ENCODE peak calls at places on chromosomes 12 and 14, in seven cellular contexts. D is RWPE1, O is suprapubic skin, P is lower lobe of right lung, J is A549, C is mesenchymal stem cell, G is thoracic aorta. X is an unnamed sample.

GRCh38 chr12:116718578-116719454 is 19.1 kb downstream of the SPRING1 start:
- DNase-seq in J (no peak), C (no peak), P (no peak), O (no peak), D (no peak), G (no peak), X (peak)

GRCh38 chr12:125038976-125039625 is 26.1 kb upstream of the AACS start:
- DNase-seq in G (no peak), C (no peak), D (no peak), P (no peak), J (no peak), O (no peak), X (no peak)

GRCh38 chr14:69662636-69663321 is 51.4 kb downstream of the SUSD6 start:
- DNase-seq in P (no peak), G (no peak), D (no peak), C (no peak), O (no peak), J (no peak), X (no peak)

GRCh38 chr12:116484807-116485206 is 74.4 kb upstream of the MAP1LC3B2 start:
- DNase-seq in J (no peak), D (no peak), G (no peak), P (no peak), O (no peak), C (no peak), X (no peak)

GRCh38 chr12:2796187-2796663 is 1.5 kb downstream of the FKBP4 start:
- DNase-seq in C (peak), J (peak), O (no peak), D (peak), P (no peak), G (no peak), X (peak)

GRCh38 chr12:88996389-88996788 is 355.9 kb downstream of the DUSP6 start:
- DNase-seq in G (no peak), O (no peak), C (no peak), J (no peak), D (no peak), P (no peak), X (no peak)

GRCh38 chr12:79844693-79845092 is 90.2 kb downstream of the PPP1R12A start:
- DNase-seq in O (no peak), D (peak), G (no peak), P (no peak), C (peak), J (peak), X (no peak)

GRCh38 chr12:60947533-60947932 is 1312.7 kb upstream of the USP15 start:
- DNase-seq in G (no peak), D (no peak), J (no peak), O (no peak), P (no peak), C (no peak), X (no peak)

GRCh38 chr14:23864252-23864651 is 89.3 kb upstream of the DHRS4 start:
- DNase-seq in O (no peak), P (no peak), C (no peak), G (no peak), J (no peak), D (no peak), X (no peak)

GRCh38 chr12:112153900-112154234 is 28.5 kb downstream of the TRAFD1 start:
- DNase-seq in G (no peak), O (no peak), C (no peak), D (no peak), P (no peak), J (no peak), X (no peak)
- H3K27ac ChIP-seq in G (no peak), O (no peak), C (no peak), D (no peak), P (no peak), J (no peak), X (no peak)

DNA sequence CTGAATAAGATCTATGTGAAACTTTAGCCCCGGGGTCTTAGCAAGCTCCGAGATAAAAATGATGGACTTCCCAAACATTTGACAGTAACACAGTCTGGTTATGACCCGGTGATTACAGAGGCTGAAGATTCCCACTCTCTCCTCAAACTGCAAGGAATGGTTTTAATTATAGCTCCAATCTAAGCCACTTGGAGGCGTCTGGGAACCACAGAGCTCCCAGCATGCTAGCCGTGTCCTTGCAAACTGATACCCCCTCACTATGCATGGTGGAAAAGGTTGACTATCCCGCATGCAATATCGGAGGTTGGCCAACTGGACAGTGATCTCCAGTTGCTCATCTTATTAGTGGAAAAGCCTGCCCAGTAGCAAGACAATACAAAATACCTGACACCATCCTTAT is 76.5 kb upstream of the GRIN2B start:
- DNase-seq in O (no peak), P (no peak), G (no peak), D (no peak), C (no peak), J (no peak), X (no peak)
- H3K27ac ChIP-seq in O (no peak), P (no peak), G (no peak), D (no peak), C (no peak), J (no peak), X (no peak)

DNA sequence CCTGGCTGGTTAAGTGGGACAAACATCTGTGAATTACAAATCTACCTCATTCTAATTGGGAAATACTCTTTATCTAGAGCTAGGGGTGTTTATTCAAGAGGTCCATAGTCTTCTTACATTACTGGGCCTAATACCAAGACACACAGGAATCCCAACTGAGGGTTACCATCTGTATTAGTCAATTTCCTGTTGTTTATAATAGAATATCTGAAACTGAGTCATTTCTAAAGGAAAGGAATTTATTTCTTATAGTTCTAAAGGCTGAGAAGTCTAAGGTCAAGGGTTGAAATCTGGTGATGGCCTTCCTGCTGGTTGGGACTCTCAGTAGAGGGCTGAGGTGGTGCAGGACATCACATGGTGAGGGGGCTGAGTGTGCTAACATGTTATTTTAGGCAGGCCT is 36.0 kb downstream of the RTRAF start:
- DNase-seq in J (no peak), G (no peak), O (no peak), C (peak), D (peak), P (no peak), X (no peak)
- H3K27ac ChIP-seq in J (no peak), G (peak), O (no peak), C (no peak), D (no peak), P (no peak), X (peak)

DNA sequence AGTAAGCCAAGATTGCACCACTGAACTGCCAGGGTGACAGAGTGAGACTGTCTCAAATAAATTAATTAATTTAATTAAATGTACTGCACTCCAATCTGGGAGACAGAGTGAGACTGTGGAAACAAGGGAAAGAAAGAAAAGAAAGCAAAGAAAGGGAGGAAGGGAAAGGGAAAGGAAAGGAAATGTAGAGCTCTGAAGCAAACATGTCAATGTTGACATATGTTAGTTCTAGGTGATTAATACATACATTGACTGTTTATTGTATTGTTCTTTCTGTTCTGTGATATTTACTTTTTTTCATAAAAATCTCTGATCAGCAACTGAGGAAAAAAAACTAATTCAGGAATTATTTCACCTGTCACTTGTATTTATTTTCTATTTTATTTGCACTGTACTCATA is 99.5 kb downstream of the DENND5B start:
- DNase-seq in O (no peak), G (no peak), J (no peak), P (no peak), D (no peak), C (no peak), X (no peak)
- H3K27ac ChIP-seq in O (no peak), G (peak), J (peak), P (no peak), D (peak), C (no peak), X (peak)

GRCh38 chr14:100421756-100422470 is 98.8 kb downstream of the SLC25A47 start:
- DNase-seq in P (no peak), C (no peak), O (no peak), G (no peak), D (no peak), J (no peak), X (no peak)
- H3K27ac ChIP-seq in P (no peak), C (no peak), O (no peak), G (no peak), D (no peak), J (peak), X (no peak)

GRCh38 chr12:47079365-47079893 is at the start of gene PCED1B:
- DNase-seq in J (peak), O (peak), D (peak), G (no peak), C (peak), P (peak), X (peak)

GRCh38 chr12:47078733-47079364 is 572 bp upstream of the PCED1B start:
- DNase-seq in J (peak), P (peak), C (peak), O (no peak), D (no peak), G (no peak), X (peak)

GRCh38 chr12:47082283-47082962 is 2.7 kb upstream of the AMIGO2 start:
- DNase-seq in O (no peak), D (peak), J (peak), G (no peak), P (no peak), C (peak), X (no peak)

GRCh38 chr12:47079894-47080724 is at the start of gene AMIGO2:
- DNase-seq in O (peak), D (peak), G (peak), P (peak), J (peak), C (peak), X (peak)

DNA sequence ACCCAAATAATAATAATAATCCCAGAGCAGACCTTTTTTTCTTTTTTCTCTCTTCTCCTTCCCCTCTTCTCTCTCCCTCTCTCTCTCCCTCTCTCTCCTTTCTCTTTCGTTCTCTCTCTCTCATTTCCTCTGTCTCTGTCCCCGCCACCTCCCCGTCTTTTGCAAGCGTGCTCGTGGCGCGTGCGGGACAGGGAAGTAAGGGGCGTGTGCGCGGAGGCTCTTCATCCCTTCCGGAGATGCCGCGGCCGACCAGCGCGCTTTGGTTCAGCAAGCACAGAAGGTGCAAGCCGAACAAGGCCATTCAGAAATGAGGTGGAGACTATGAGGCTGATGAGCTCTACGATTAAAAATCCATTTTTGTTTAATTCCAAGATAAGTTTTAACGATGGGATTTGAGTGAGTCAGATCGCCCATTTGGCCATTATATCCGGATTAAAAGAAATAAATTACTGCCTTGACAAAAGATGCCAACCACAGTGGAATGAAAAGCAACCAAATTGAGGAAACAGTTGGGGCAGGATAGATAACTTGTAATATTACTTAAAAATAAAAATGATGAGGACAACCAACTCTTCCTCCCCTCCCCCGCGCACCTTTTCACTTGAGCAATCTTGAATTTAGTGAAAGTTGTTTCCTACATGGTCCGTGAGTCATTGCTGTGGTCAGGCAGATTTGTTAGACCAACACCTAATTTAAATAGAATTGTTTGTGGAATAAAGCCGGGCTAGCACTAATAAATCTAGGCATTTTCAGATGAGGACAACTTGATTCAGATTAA is 1.2 kb upstream of the AMIGO2 start:
- DNase-seq in P (peak), O (peak), C (peak), G (no peak), J (peak), D (peak), X (peak)
- H3K27ac ChIP-seq in P (peak), O (peak), C (peak), G (peak), J (peak), D (peak), X (peak)

DNA sequence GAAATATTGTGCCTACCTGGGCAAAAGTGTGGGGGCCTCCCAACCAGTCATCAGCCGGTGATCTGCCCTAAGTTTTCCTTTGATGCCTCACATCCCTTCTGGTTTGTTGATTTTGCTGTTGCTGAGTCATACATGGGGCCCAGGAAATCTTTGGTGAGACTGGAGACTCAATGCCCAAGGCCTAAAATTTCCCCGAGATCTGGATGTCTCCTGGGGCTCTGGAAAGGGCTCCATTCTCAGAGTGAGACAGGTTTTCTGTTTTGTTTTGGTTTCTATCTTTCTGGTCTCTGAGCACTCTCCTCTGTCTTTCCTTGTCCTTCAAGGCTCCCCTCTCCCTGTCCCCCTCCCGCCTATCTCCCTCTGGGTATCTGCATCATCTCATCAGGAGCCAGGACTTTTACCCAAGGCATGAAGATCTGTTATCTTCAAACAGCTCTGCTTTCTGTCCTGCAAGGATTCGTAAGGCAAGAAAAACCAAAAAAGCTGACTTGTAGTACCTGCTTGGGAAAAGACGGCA is 152.8 kb upstream of the MAX start:
- DNase-seq in C (peak), O (no peak), P (no peak), G (no peak), J (peak), D (peak), X (no peak)
- H3K27ac ChIP-seq in C (peak), O (no peak), P (no peak), G (no peak), J (peak), D (no peak), X (no peak)

GRCh38 chr14:103627073-103628025 is 1.7 kb upstream of the KLC1 start:
- DNase-seq in J (no peak), P (no peak), D (no peak), G (no peak), C (no peak), O (no peak), X (no peak)

GRCh38 chr14:103624860-103625259 is 4.2 kb upstream of the KLC1 start:
- DNase-seq in D (peak), C (peak), J (peak), O (peak), G (peak), P (peak), X (peak)

GRCh38 chr14:103623883-103624482 is 5.0 kb upstream of the KLC1 start:
- DNase-seq in J (no peak), G (no peak), D (no peak), O (no peak), C (no peak), P (peak), X (peak)

GRCh38 chr14:103626150-103626850 is 2.7 kb upstream of the KLC1 start:
- DNase-seq in C (no peak), O (no peak), D (no peak), J (no peak), G (no peak), P (no peak), X (no peak)

GRCh38 chr14:103625361-103626095 is 3.5 kb upstream of the KLC1 start:
- DNase-seq in D (no peak), P (no peak), C (no peak), O (no peak), J (no peak), G (no peak), X (no peak)
- H3K27ac ChIP-seq in D (peak), P (peak), C (no peak), O (peak), J (peak), G (peak), X (peak)

X was measured in ascending aorta.